ENCODE peak calls at places on chromosomes 1 and 21, in eight cellular contexts. E is effector memory CD4-positive, alpha-beta T cell; U is NCI-H345; G is HTR-8/SVneo; K is mucosa of descending colon; V is HCEC 1CT; C is astrocyte of the cerebellum; Q is CD8-positive, alpha-beta T cell. I is an unnamed sample.

GRCh38 chr1:163440090-163440489 is 118.3 kb downstream of the NUF2 start:
- DNase-seq in E (no peak), U (peak; percentile 65), G (no peak), K (no peak), V (no peak), C (no peak), Q (no peak), I (no peak)

GRCh38 chr1:200150721-200151120 is 123.2 kb downstream of the NR5A2 start:
- DNase-seq in E (no peak), U (peak; percentile 22), G (peak; percentile 60), K (no peak), V (peak; percentile 77), C (peak; percentile 9), Q (no peak), I (no peak)

GRCh38 chr1:12472798-12473551 is 145.0 kb downstream of the DHRS3 start:
- DNase-seq in E (no peak), U (no peak), G (no peak), K (no peak), V (no peak), C (no peak), Q (peak; percentile 72), I (peak; percentile 78)

GRCh38 chr21:38954450-38955059 is 148.8 kb downstream of the ETS2 start:
- DNase-seq in E (no peak), U (peak; percentile 94), G (no peak), K (peak; percentile 44), V (no peak), C (no peak), Q (no peak), I (no peak)

GRCh38 chr1:165936542-165936941 is 109.1 kb downstream of the UCK2 start:
- DNase-seq in E (no peak), U (no peak), G (no peak), K (no peak), V (no peak), C (no peak), Q (no peak), I (no peak)

GRCh38 chr1:169731446-169731845 is 2.4 kb downstream of the SELE start:
- DNase-seq in E (no peak), U (no peak), G (no peak), K (no peak), V (no peak), C (no peak), Q (no peak), I (no peak)

GRCh38 chr1:221212926-221213325 is 333.7 kb downstream of the HLX start:
- DNase-seq in E (no peak), U (no peak), G (no peak), K (no peak), V (no peak), C (no peak), Q (no peak), I (no peak)

GRCh38 chr1:162695687-162696086 is 63.4 kb downstream of the DDR2 start:
- DNase-seq in E (no peak), U (no peak), G (no peak), K (no peak), V (no peak), C (no peak), Q (no peak), I (no peak)

GRCh38 chr1:51998007-51998406 is 7.5 kb upstream of the RAB3B start:
- DNase-seq in E (no peak), U (no peak), G (no peak), K (no peak), V (no peak), C (no peak), Q (no peak), I (no peak)

GRCh38 chr1:92219028-92219427 is 1.3 kb downstream of the C1orf146 start:
- DNase-seq in E (no peak), U (no peak), G (no peak), K (no peak), V (no peak), C (no peak), Q (no peak), I (no peak)

GRCh38 chr1:153565529-153566374 is at the start of gene S100A2:
- DNase-seq in E (no peak), U (peak; percentile 97), G (no peak), K (peak; percentile 60), V (peak; percentile 96), C (peak; percentile 87), Q (peak; percentile 39), I (peak; percentile 60)

GRCh38 chr1:14479865-14480264 is 118.6 kb upstream of the KAZN start:
- DNase-seq in E (no peak), U (no peak), G (no peak), K (no peak), V (no peak), C (no peak), Q (no peak), I (no peak)

GRCh38 chr1:221159608-221160007 is 280.4 kb downstream of the HLX start:
- DNase-seq in E (no peak), U (peak; percentile 59), G (no peak), K (no peak), V (no peak), C (no peak), Q (no peak), I (no peak)

GRCh38 chr1:168480997-168481396 is 62.8 kb downstream of the XCL2 start:
- DNase-seq in E (no peak), U (no peak), G (no peak), K (no peak), V (no peak), C (no peak), Q (no peak), I (no peak)

GRCh38 chr1:212621043-212621829 is 12.7 kb downstream of the ATF3 start:
- DNase-seq in E (no peak), U (no peak), G (no peak), K (no peak), V (no peak), C (no peak), Q (no peak), I (peak; percentile 10)

GRCh38 chr1:81664341-81664740 is 136.4 kb upstream of the ADGRL2 start:
- DNase-seq in E (no peak), U (no peak), G (no peak), K (no peak), V (no peak), C (no peak), Q (no peak), I (no peak)

GRCh38 chr1:228368801-228369607 is 37.6 kb downstream of the TRIM11 start:
- DNase-seq in E (no peak), U (no peak), G (no peak), K (no peak), V (no peak), C (no peak), Q (no peak), I (no peak)

GRCh38 chr1:224160171-224160682 is 22.8 kb upstream of the DEGS1 start:
- DNase-seq in E (no peak), U (no peak), G (no peak), K (no peak), V (no peak), C (no peak), Q (no peak), I (no peak)

GRCh38 chr1:43962324-43962723 is 7.5 kb upstream of the DPH2 start:
- DNase-seq in E (no peak), U (no peak), G (no peak), K (no peak), V (no peak), C (no peak), Q (no peak), I (no peak)

GRCh38 chr1:156384658-156385057 is 15.6 kb downstream of the RHBG start:
- DNase-seq in E (no peak), U (no peak), G (no peak), K (no peak), V (no peak), C (no peak), Q (no peak), I (no peak)

GRCh38 chr1:99580451-99580850 is 65.5 kb upstream of the PALMD start:
- DNase-seq in E (no peak), U (no peak), G (peak; percentile 9), K (no peak), V (no peak), C (no peak), Q (no peak), I (no peak)

GRCh38 chr1:30010506-30011106 is 712.8 kb downstream of the MATN1 start:
- DNase-seq in E (no peak), U (no peak), G (no peak), K (no peak), V (no peak), C (no peak), Q (no peak), I (no peak)

I was measured in GDM1.